ENCODE peak calls at places on chromosomes 7 and 10, in six cellular contexts. One of them, this sample, is unnamed.

GRCh38 chr7:42151309-42151708 is 85.7 kb downstream of the GLI3 start:
- DNase-seq in uterus: no peak
- DNase-seq in ovary: no peak
- DNase-seq in activated B cell treated with CpG ODN at 0.5 μM for 24 hours: no peak
- DNase-seq in foreskin fibroblast: no peak
- DNase-seq in HCT116: no peak
- DNase-seq in this sample: no peak

GRCh38 chr10:27190508-27190907 is 35.4 kb downstream of the MASTL start:
- DNase-seq in uterus: no peak
- DNase-seq in ovary: no peak
- DNase-seq in activated B cell treated with CpG ODN at 0.5 μM for 24 hours: no peak
- DNase-seq in foreskin fibroblast: no peak
- DNase-seq in HCT116: no peak
- DNase-seq in this sample: no peak

GRCh38 chr7:99767662-99768061 is 16.3 kb downstream of the CYP3A4 start:
- DNase-seq in uterus: no peak
- DNase-seq in ovary: no peak
- DNase-seq in activated B cell treated with CpG ODN at 0.5 μM for 24 hours: no peak
- DNase-seq in foreskin fibroblast: no peak
- DNase-seq in HCT116: no peak
- DNase-seq in this sample: no peak

GRCh38 chr7:46554688-46555422 is 633.8 kb upstream of the IGFBP3 start:
- DNase-seq in uterus: no peak
- DNase-seq in ovary: no peak
- DNase-seq in activated B cell treated with CpG ODN at 0.5 μM for 24 hours: no peak
- DNase-seq in foreskin fibroblast: peak; percentile 64
- DNase-seq in HCT116: no peak
- DNase-seq in this sample: no peak

GRCh38 chr7:55526770-55527169 is 45.5 kb downstream of the VOPP1 start:
- DNase-seq in uterus: no peak
- DNase-seq in ovary: no peak
- DNase-seq in activated B cell treated with CpG ODN at 0.5 μM for 24 hours: no peak
- DNase-seq in foreskin fibroblast: no peak
- DNase-seq in HCT116: no peak
- DNase-seq in this sample: no peak

GRCh38 chr10:29392376-29393021 is 103.6 kb downstream of the LYZL1 start:
- DNase-seq in uterus: peak; percentile 38
- DNase-seq in ovary: peak; percentile 49
- DNase-seq in activated B cell treated with CpG ODN at 0.5 μM for 24 hours: no peak
- DNase-seq in foreskin fibroblast: peak; percentile 22
- DNase-seq in HCT116: no peak
- DNase-seq in this sample: no peak

GRCh38 chr10:103818110-103818509 is 37.3 kb downstream of the SH3PXD2A start:
- DNase-seq in uterus: no peak
- DNase-seq in ovary: no peak
- DNase-seq in activated B cell treated with CpG ODN at 0.5 μM for 24 hours: no peak
- DNase-seq in foreskin fibroblast: no peak
- DNase-seq in HCT116: no peak
- DNase-seq in this sample: no peak

GRCh38 chr7:128774029-128774689 is 1.4 kb downstream of the OPN1SW start:
- DNase-seq in uterus: no peak
- DNase-seq in ovary: no peak
- DNase-seq in activated B cell treated with CpG ODN at 0.5 μM for 24 hours: no peak
- DNase-seq in foreskin fibroblast: no peak
- DNase-seq in HCT116: no peak
- DNase-seq in this sample: no peak

GRCh38 chr7:142602756-142603155 is 146.5 kb upstream of the PRSS1 start:
- DNase-seq in uterus: no peak
- DNase-seq in ovary: no peak
- DNase-seq in activated B cell treated with CpG ODN at 0.5 μM for 24 hours: no peak
- DNase-seq in foreskin fibroblast: peak; percentile 20
- DNase-seq in HCT116: no peak
- DNase-seq in this sample: no peak

GRCh38 chr7:11587048-11587447 is 244.9 kb downstream of the THSD7A start:
- DNase-seq in uterus: no peak
- DNase-seq in ovary: no peak
- DNase-seq in activated B cell treated with CpG ODN at 0.5 μM for 24 hours: no peak
- DNase-seq in foreskin fibroblast: no peak
- DNase-seq in HCT116: no peak
- DNase-seq in this sample: no peak

GRCh38 chr7:110839866-110840265 is 251.1 kb upstream of the LRRN3 start:
- DNase-seq in uterus: no peak
- DNase-seq in ovary: peak; percentile 34
- DNase-seq in activated B cell treated with CpG ODN at 0.5 μM for 24 hours: no peak
- DNase-seq in foreskin fibroblast: peak; percentile 30
- DNase-seq in HCT116: no peak
- DNase-seq in this sample: no peak

GRCh38 chr7:97298561-97298960 is 181.1 kb downstream of the SDHAF3 start:
- DNase-seq in uterus: no peak
- DNase-seq in ovary: no peak
- DNase-seq in activated B cell treated with CpG ODN at 0.5 μM for 24 hours: no peak
- DNase-seq in foreskin fibroblast: no peak
- DNase-seq in HCT116: no peak
- DNase-seq in this sample: no peak

GRCh38 chr10:131935260-131935659 is 34.5 kb downstream of the PPP2R2D start:
- DNase-seq in uterus: no peak
- DNase-seq in ovary: no peak
- DNase-seq in activated B cell treated with CpG ODN at 0.5 μM for 24 hours: no peak
- DNase-seq in foreskin fibroblast: no peak
- DNase-seq in HCT116: no peak
- DNase-seq in this sample: no peak

GRCh38 chr10:12958546-12959110 is 42.9 kb downstream of the CCDC3 start:
- DNase-seq in uterus: no peak
- DNase-seq in ovary: no peak
- DNase-seq in activated B cell treated with CpG ODN at 0.5 μM for 24 hours: no peak
- DNase-seq in foreskin fibroblast: no peak
- DNase-seq in HCT116: no peak
- DNase-seq in this sample: no peak

GRCh38 chr7:54796150-54796549 is 37.1 kb upstream of the SEC61G start:
- DNase-seq in uterus: no peak
- DNase-seq in ovary: no peak
- DNase-seq in activated B cell treated with CpG ODN at 0.5 μM for 24 hours: no peak
- DNase-seq in foreskin fibroblast: peak; percentile 47
- DNase-seq in HCT116: no peak
- DNase-seq in this sample: no peak

GRCh38 chr10:92880233-92880861 is 32.0 kb downstream of the EXOC6 start:
- DNase-seq in uterus: no peak
- DNase-seq in ovary: no peak
- DNase-seq in activated B cell treated with CpG ODN at 0.5 μM for 24 hours: no peak
- DNase-seq in foreskin fibroblast: peak; percentile 24
- DNase-seq in HCT116: peak; percentile 37
- DNase-seq in this sample: no peak

GRCh38 chr10:57014758-57015157 is 653.7 kb upstream of the ZWINT start:
- DNase-seq in uterus: no peak
- DNase-seq in ovary: no peak
- DNase-seq in activated B cell treated with CpG ODN at 0.5 μM for 24 hours: no peak
- DNase-seq in foreskin fibroblast: no peak
- DNase-seq in HCT116: no peak
- DNase-seq in this sample: no peak

GRCh38 chr7:1569016-1569415 is 816 bp downstream of the PSMG3 start:
- DNase-seq in uterus: no peak
- DNase-seq in ovary: no peak
- DNase-seq in activated B cell treated with CpG ODN at 0.5 μM for 24 hours: no peak
- DNase-seq in foreskin fibroblast: no peak
- DNase-seq in HCT116: no peak
- DNase-seq in this sample: no peak

GRCh38 chr10:69360485-69361302 is 56.0 kb downstream of the TACR2 start:
- DNase-seq in uterus: peak; percentile 81
- DNase-seq in ovary: peak; percentile 62
- DNase-seq in activated B cell treated with CpG ODN at 0.5 μM for 24 hours: no peak
- DNase-seq in foreskin fibroblast: peak; percentile 71
- DNase-seq in HCT116: no peak
- DNase-seq in this sample: no peak

GRCh38 chr7:131235489-131236317 is 92.0 kb upstream of the MKLN1 start:
- DNase-seq in uterus: peak; percentile 46
- DNase-seq in ovary: no peak
- DNase-seq in activated B cell treated with CpG ODN at 0.5 μM for 24 hours: no peak
- DNase-seq in foreskin fibroblast: peak; percentile 97
- DNase-seq in HCT116: peak; percentile 74
- DNase-seq in this sample: no peak

GRCh38 chr7:1815051-1815481 is 145.0 kb downstream of the ELFN1 start:
- DNase-seq in uterus: no peak
- DNase-seq in ovary: no peak
- DNase-seq in activated B cell treated with CpG ODN at 0.5 μM for 24 hours: no peak
- DNase-seq in foreskin fibroblast: no peak
- DNase-seq in HCT116: no peak
- DNase-seq in this sample: no peak

GRCh38 chr7:123929620-123930019 is 4.6 kb downstream of the SPAM1 start:
- DNase-seq in uterus: no peak
- DNase-seq in ovary: no peak
- DNase-seq in activated B cell treated with CpG ODN at 0.5 μM for 24 hours: no peak
- DNase-seq in foreskin fibroblast: no peak
- DNase-seq in HCT116: no peak
- DNase-seq in this sample: no peak

GRCh38 chr7:151249034-151249731 is 689 bp upstream of the SMARCD3 start:
- DNase-seq in uterus: no peak
- DNase-seq in ovary: peak; percentile 79
- DNase-seq in activated B cell treated with CpG ODN at 0.5 μM for 24 hours: no peak
- DNase-seq in foreskin fibroblast: peak; percentile 59
- DNase-seq in HCT116: no peak
- DNase-seq in this sample: no peak

GRCh38 chr10:86583983-86584382 is 62.4 kb upstream of the WAPL start:
- DNase-seq in uterus: no peak
- DNase-seq in ovary: no peak
- DNase-seq in activated B cell treated with CpG ODN at 0.5 μM for 24 hours: no peak
- DNase-seq in foreskin fibroblast: no peak
- DNase-seq in HCT116: no peak
- DNase-seq in this sample: no peak
- TF ChIP-seq CTCF in uterus: no peak
- TF ChIP-seq CTCF in ovary: no peak
- TF ChIP-seq CTCF in activated B cell treated with CpG ODN at 0.5 μM for 24 hours: no peak
- TF ChIP-seq CTCF in foreskin fibroblast: no peak
- TF ChIP-seq CTCF in HCT116: peak; percentile 35
- TF ChIP-seq CTCF in this sample: no peak

GRCh38 chr10:73998623-73999622 is 1.0 kb downstream of the VCL start:
- DNase-seq in uterus: peak; percentile 73
- DNase-seq in ovary: peak; percentile 69
- DNase-seq in activated B cell treated with CpG ODN at 0.5 μM for 24 hours: peak; percentile 24
- DNase-seq in foreskin fibroblast: peak; percentile 82
- DNase-seq in HCT116: peak; percentile 34
- DNase-seq in this sample: peak; percentile 45
- TF ChIP-seq CTCF in uterus: peak; percentile 50
- TF ChIP-seq CTCF in ovary: peak; percentile 55
- TF ChIP-seq CTCF in activated B cell treated with CpG ODN at 0.5 μM for 24 hours: no peak
- TF ChIP-seq CTCF in foreskin fibroblast: peak; percentile 65
- TF ChIP-seq CTCF in HCT116: peak; percentile 54
- TF ChIP-seq CTCF in this sample: peak; percentile 56

DNA sequence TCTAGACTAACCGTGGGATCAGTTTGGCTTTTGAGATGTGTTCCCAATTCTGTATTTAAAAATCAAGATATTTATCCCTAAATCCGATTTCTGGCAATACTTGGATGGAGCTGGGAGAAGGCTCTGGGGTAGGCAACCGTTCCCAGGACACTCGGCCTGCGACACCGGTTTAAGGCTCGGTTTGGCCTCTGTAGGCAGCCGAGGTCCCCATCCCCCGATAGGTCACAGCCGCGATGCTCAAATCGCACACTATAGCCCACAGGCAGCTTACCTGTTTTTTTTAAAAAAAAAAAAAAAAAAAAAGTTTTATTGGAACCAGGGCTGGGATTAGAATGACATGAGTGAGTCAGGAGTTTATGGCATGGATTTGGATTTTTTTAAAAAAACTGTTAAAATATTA is 729 bp upstream of the TAF3 start:
- DNase-seq in uterus: no peak
- DNase-seq in ovary: no peak
- DNase-seq in activated B cell treated with CpG ODN at 0.5 μM for 24 hours: no peak
- DNase-seq in foreskin fibroblast: no peak
- DNase-seq in HCT116: no peak
- DNase-seq in this sample: no peak
- TF ChIP-seq CTCF in uterus: no peak
- TF ChIP-seq CTCF in ovary: no peak
- TF ChIP-seq CTCF in activated B cell treated with CpG ODN at 0.5 μM for 24 hours: no peak
- TF ChIP-seq CTCF in foreskin fibroblast: no peak
- TF ChIP-seq CTCF in HCT116: no peak
- TF ChIP-seq CTCF in this sample: no peak

DNA sequence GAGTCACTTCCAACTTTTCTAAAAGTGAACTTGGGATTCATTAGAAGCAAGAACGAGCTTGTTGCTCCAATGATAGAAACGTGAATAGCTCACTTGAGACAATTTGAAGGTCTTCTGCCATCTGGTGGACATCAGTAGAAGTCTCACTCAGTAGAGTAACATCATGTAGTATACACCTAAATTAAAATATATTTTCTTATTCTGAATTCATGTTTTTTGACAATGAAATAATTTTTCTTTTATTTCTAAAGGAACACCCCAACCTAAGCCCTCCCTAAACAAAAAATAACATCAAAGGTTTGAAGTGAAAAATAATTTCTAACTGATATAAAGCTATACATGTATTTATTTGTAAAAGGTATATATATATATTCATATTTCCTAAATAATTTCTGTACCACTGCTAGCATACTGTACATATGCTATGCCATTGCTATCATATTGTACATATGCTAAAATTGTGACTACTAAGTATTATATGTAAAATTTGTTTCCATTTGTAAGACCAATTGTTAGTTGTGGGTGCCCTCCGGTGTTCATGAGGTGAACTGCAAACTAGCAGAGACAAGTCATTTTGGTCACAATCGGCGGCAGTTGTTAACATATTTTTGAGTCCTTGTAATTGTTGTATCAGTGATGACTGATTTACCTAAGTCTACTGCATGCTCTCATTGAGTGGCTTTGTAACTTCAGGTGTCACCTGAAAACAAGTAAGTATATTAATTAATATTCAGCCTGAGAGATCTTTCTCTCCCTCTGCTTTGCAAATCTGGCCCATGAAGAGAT is 121.9 kb downstream of the PTPRZ1 start:
- DNase-seq in uterus: peak; percentile 16
- DNase-seq in ovary: peak; percentile 35
- DNase-seq in activated B cell treated with CpG ODN at 0.5 μM for 24 hours: no peak
- DNase-seq in foreskin fibroblast: peak; percentile 49
- DNase-seq in HCT116: peak; percentile 78
- DNase-seq in this sample: peak; percentile 27
- TF ChIP-seq CTCF in uterus: peak; percentile 32
- TF ChIP-seq CTCF in ovary: peak; percentile 26
- TF ChIP-seq CTCF in activated B cell treated with CpG ODN at 0.5 μM for 24 hours: peak; percentile 83
- TF ChIP-seq CTCF in foreskin fibroblast: peak; percentile 80
- TF ChIP-seq CTCF in HCT116: peak; percentile 75
- TF ChIP-seq CTCF in this sample: peak; percentile 73

GRCh38 chr7:132899833-132900232 is 182.1 kb downstream of the CHCHD3 start:
- DNase-seq in uterus: no peak
- DNase-seq in ovary: no peak
- DNase-seq in activated B cell treated with CpG ODN at 0.5 μM for 24 hours: no peak
- DNase-seq in foreskin fibroblast: no peak
- DNase-seq in HCT116: no peak
- DNase-seq in this sample: no peak
- TF ChIP-seq CTCF in uterus: no peak
- TF ChIP-seq CTCF in ovary: no peak
- TF ChIP-seq CTCF in activated B cell treated with CpG ODN at 0.5 μM for 24 hours: no peak
- TF ChIP-seq CTCF in foreskin fibroblast: no peak
- TF ChIP-seq CTCF in HCT116: peak; percentile 24
- TF ChIP-seq CTCF in this sample: no peak

GRCh38 chr10:17847586-17848296 is 38.6 kb downstream of the MRC1 start:
- DNase-seq in uterus: no peak
- DNase-seq in ovary: no peak
- DNase-seq in activated B cell treated with CpG ODN at 0.5 μM for 24 hours: no peak
- DNase-seq in foreskin fibroblast: peak; percentile 7
- DNase-seq in HCT116: no peak
- DNase-seq in this sample: no peak
- TF ChIP-seq CTCF in uterus: peak; percentile 29
- TF ChIP-seq CTCF in ovary: peak; percentile 51
- TF ChIP-seq CTCF in activated B cell treated with CpG ODN at 0.5 μM for 24 hours: no peak
- TF ChIP-seq CTCF in foreskin fibroblast: peak; percentile 45
- TF ChIP-seq CTCF in HCT116: peak; percentile 56
- TF ChIP-seq CTCF in this sample: peak; percentile 66